ENCODE peak calls at places on chromosomes 12 and 14, in seven cellular contexts. One of them, this sample, is unnamed.

GRCh38 chr12:52681551-52682380 is 1.6 kb upstream of the KRT1 start:
- DNase-seq in hypothalamus: no peak
- DNase-seq in activated T-helper 1 cell treated with Interleukin-2 at 50 U/mL for 16 hours: no peak
- DNase-seq in ELF-1: no peak
- DNase-seq in LHCN-M2: no peak
- DNase-seq in amniotic stem cell: no peak
- DNase-seq in NCI-H1092 treated with DMSO at 0.1 percent for 48 hours: no peak
- DNase-seq in this sample: no peak

GRCh38 chr14:64464695-64465094 is 604 bp upstream of the AKAP5 start:
- DNase-seq in hypothalamus: no peak
- DNase-seq in activated T-helper 1 cell treated with Interleukin-2 at 50 U/mL for 16 hours: no peak
- DNase-seq in ELF-1: peak; percentile 31
- DNase-seq in LHCN-M2: no peak
- DNase-seq in amniotic stem cell: no peak
- DNase-seq in NCI-H1092 treated with DMSO at 0.1 percent for 48 hours: peak; percentile 49
- DNase-seq in this sample: no peak

GRCh38 chr14:73712540-73713141 is 1.5 kb downstream of the PNMA1 start:
- DNase-seq in hypothalamus: peak; percentile 21
- DNase-seq in activated T-helper 1 cell treated with Interleukin-2 at 50 U/mL for 16 hours: no peak
- DNase-seq in ELF-1: peak; percentile 49
- DNase-seq in LHCN-M2: peak; percentile 59
- DNase-seq in amniotic stem cell: no peak
- DNase-seq in NCI-H1092 treated with DMSO at 0.1 percent for 48 hours: peak; percentile 42
- DNase-seq in this sample: no peak

GRCh38 chr12:49547090-49547690 is 8.4 kb downstream of the KCNH3 start:
- DNase-seq in hypothalamus: no peak
- DNase-seq in activated T-helper 1 cell treated with Interleukin-2 at 50 U/mL for 16 hours: no peak
- DNase-seq in ELF-1: no peak
- DNase-seq in LHCN-M2: no peak
- DNase-seq in amniotic stem cell: no peak
- DNase-seq in NCI-H1092 treated with DMSO at 0.1 percent for 48 hours: no peak
- DNase-seq in this sample: no peak

GRCh38 chr14:104320611-104321086 is 182.3 kb downstream of the KIF26A start:
- DNase-seq in hypothalamus: no peak
- DNase-seq in activated T-helper 1 cell treated with Interleukin-2 at 50 U/mL for 16 hours: no peak
- DNase-seq in ELF-1: no peak
- DNase-seq in LHCN-M2: no peak
- DNase-seq in amniotic stem cell: no peak
- DNase-seq in NCI-H1092 treated with DMSO at 0.1 percent for 48 hours: no peak
- DNase-seq in this sample: no peak

GRCh38 chr14:76081642-76082041 is 70.1 kb upstream of the GPATCH2L start:
- DNase-seq in hypothalamus: no peak
- DNase-seq in activated T-helper 1 cell treated with Interleukin-2 at 50 U/mL for 16 hours: no peak
- DNase-seq in ELF-1: no peak
- DNase-seq in LHCN-M2: no peak
- DNase-seq in amniotic stem cell: no peak
- DNase-seq in NCI-H1092 treated with DMSO at 0.1 percent for 48 hours: no peak
- DNase-seq in this sample: no peak

GRCh38 chr12:22268406-22268805 is 66.1 kb downstream of the ST8SIA1 start:
- DNase-seq in hypothalamus: no peak
- DNase-seq in activated T-helper 1 cell treated with Interleukin-2 at 50 U/mL for 16 hours: no peak
- DNase-seq in ELF-1: no peak
- DNase-seq in LHCN-M2: no peak
- DNase-seq in amniotic stem cell: no peak
- DNase-seq in NCI-H1092 treated with DMSO at 0.1 percent for 48 hours: no peak
- DNase-seq in this sample: no peak

GRCh38 chr14:67940894-67941455 is 121.4 kb downstream of the RAD51B start:
- DNase-seq in hypothalamus: no peak
- DNase-seq in activated T-helper 1 cell treated with Interleukin-2 at 50 U/mL for 16 hours: no peak
- DNase-seq in ELF-1: peak; percentile 36
- DNase-seq in LHCN-M2: peak; percentile 87
- DNase-seq in amniotic stem cell: no peak
- DNase-seq in NCI-H1092 treated with DMSO at 0.1 percent for 48 hours: peak; percentile 29
- DNase-seq in this sample: no peak

GRCh38 chr12:5535531-5535930 is 103.6 kb downstream of the NTF3 start:
- DNase-seq in hypothalamus: no peak
- DNase-seq in activated T-helper 1 cell treated with Interleukin-2 at 50 U/mL for 16 hours: no peak
- DNase-seq in ELF-1: no peak
- DNase-seq in LHCN-M2: no peak
- DNase-seq in amniotic stem cell: no peak
- DNase-seq in NCI-H1092 treated with DMSO at 0.1 percent for 48 hours: no peak
- DNase-seq in this sample: no peak